ENCODE peak calls at places on chromosomes 4 and X, in five cellular contexts. One of them, this sample, is unnamed.

GRCh38 chrX:40097101-40097491 is 662 bp downstream of the BCOR start:
- DNase-seq in fibroblast of pulmonary artery: no peak
- DNase-seq in fibroblast of mammary gland: no peak
- DNase-seq in fibroblast of lung: no peak
- DNase-seq in HFF-Myc: no peak
- DNase-seq in this sample: no peak

GRCh38 chr4:3462321-3462789 is 751 bp upstream of the DOK7 start:
- DNase-seq in fibroblast of pulmonary artery: no peak
- DNase-seq in HFF-Myc: no peak
- DNase-seq in fibroblast of mammary gland: no peak
- DNase-seq in fibroblast of lung: no peak
- DNase-seq in this sample: no peak

GRCh38 chr4:16513876-16514275 is 287.6 kb upstream of the TAPT1 start:
- DNase-seq in fibroblast of pulmonary artery: no peak
- DNase-seq in fibroblast of lung: no peak
- DNase-seq in fibroblast of mammary gland: no peak
- DNase-seq in HFF-Myc: no peak
- DNase-seq in this sample: no peak

GRCh38 chr4:82513382-82513781 is 48.4 kb downstream of the TMEM150C start:
- DNase-seq in fibroblast of mammary gland: no peak
- DNase-seq in fibroblast of pulmonary artery: no peak
- DNase-seq in HFF-Myc: no peak
- DNase-seq in fibroblast of lung: no peak
- DNase-seq in this sample: no peak

GRCh38 chrX:13360146-13360545 is 40.3 kb upstream of the ATXN3L start:
- DNase-seq in fibroblast of pulmonary artery: no peak
- DNase-seq in fibroblast of mammary gland: no peak
- DNase-seq in HFF-Myc: no peak
- DNase-seq in fibroblast of lung: no peak
- DNase-seq in this sample: no peak

GRCh38 chr4:174873931-174874330 is 44.2 kb upstream of the ADAM29 start:
- DNase-seq in HFF-Myc: no peak
- DNase-seq in fibroblast of lung: no peak
- DNase-seq in fibroblast of pulmonary artery: no peak
- DNase-seq in fibroblast of mammary gland: peak; percentile 4
- DNase-seq in this sample: peak; percentile 20

GRCh38 chrX:152821145-152821765 is 9.3 kb downstream of the CETN2 start:
- DNase-seq in fibroblast of lung: peak; percentile 25
- DNase-seq in HFF-Myc: no peak
- DNase-seq in fibroblast of mammary gland: peak; percentile 38
- DNase-seq in fibroblast of pulmonary artery: peak; percentile 51
- DNase-seq in this sample: no peak

GRCh38 chr4:145177906-145178538 is 2.4 kb downstream of the OTUD4 start:
- DNase-seq in fibroblast of pulmonary artery: peak; percentile 47
- DNase-seq in HFF-Myc: no peak
- DNase-seq in fibroblast of mammary gland: peak; percentile 51
- DNase-seq in fibroblast of lung: peak; percentile 34
- DNase-seq in this sample: peak; percentile 43

GRCh38 chr4:168515222-168516011 is 18.6 kb downstream of the PALLD start:
- DNase-seq in fibroblast of mammary gland: no peak
- DNase-seq in HFF-Myc: no peak
- DNase-seq in fibroblast of pulmonary artery: peak; percentile 33
- DNase-seq in fibroblast of lung: no peak
- DNase-seq in this sample: no peak

GRCh38 chr4:96120206-96120605 is 280.3 kb downstream of the PDHA2 start:
- DNase-seq in fibroblast of pulmonary artery: peak; percentile 41
- DNase-seq in HFF-Myc: no peak
- DNase-seq in fibroblast of lung: no peak
- DNase-seq in fibroblast of mammary gland: peak; percentile 4
- DNase-seq in this sample: no peak

GRCh38 chr4:29734785-29735184 is 985.4 kb upstream of the PCDH7 start:
- DNase-seq in HFF-Myc: no peak
- DNase-seq in fibroblast of mammary gland: no peak
- DNase-seq in fibroblast of lung: no peak
- DNase-seq in fibroblast of pulmonary artery: no peak
- DNase-seq in this sample: no peak

GRCh38 chrX:2283111-2283847 is 217.5 kb downstream of the DHRSX start:
- DNase-seq in HFF-Myc: no peak
- DNase-seq in fibroblast of pulmonary artery: no peak
- DNase-seq in fibroblast of lung: no peak
- DNase-seq in fibroblast of mammary gland: peak; percentile 9
- DNase-seq in this sample: peak; percentile 64

GRCh38 chr4:2049811-2050210 is 9.3 kb upstream of the NAT8L start:
- DNase-seq in HFF-Myc: no peak
- DNase-seq in fibroblast of lung: no peak
- DNase-seq in fibroblast of mammary gland: no peak
- DNase-seq in fibroblast of pulmonary artery: no peak
- DNase-seq in this sample: no peak

GRCh38 chr4:187063251-187063650 is 339.6 kb upstream of the FAT1 start:
- DNase-seq in fibroblast of pulmonary artery: no peak
- DNase-seq in HFF-Myc: no peak
- DNase-seq in fibroblast of lung: no peak
- DNase-seq in fibroblast of mammary gland: no peak
- DNase-seq in this sample: no peak

GRCh38 chr4:103634236-103634635 is 85.5 kb downstream of the TACR3 start:
- DNase-seq in fibroblast of lung: no peak
- DNase-seq in fibroblast of mammary gland: peak; percentile 2
- DNase-seq in fibroblast of pulmonary artery: no peak
- DNase-seq in HFF-Myc: no peak
- DNase-seq in this sample: no peak

GRCh38 chrX:327660-328126 is 9.1 kb upstream of the GTPBP6 start:
- DNase-seq in HFF-Myc: no peak
- DNase-seq in fibroblast of pulmonary artery: no peak
- DNase-seq in fibroblast of mammary gland: no peak
- DNase-seq in fibroblast of lung: no peak
- DNase-seq in this sample: no peak

GRCh38 chrX:40513012-40513411 is 67.8 kb upstream of the ATP6AP2 start:
- DNase-seq in fibroblast of mammary gland: no peak
- DNase-seq in HFF-Myc: no peak
- DNase-seq in fibroblast of lung: no peak
- DNase-seq in fibroblast of pulmonary artery: no peak
- DNase-seq in this sample: no peak

GRCh38 chr4:80225628-80226027 is 28.3 kb downstream of the PRDM8 start:
- DNase-seq in fibroblast of lung: no peak
- DNase-seq in fibroblast of pulmonary artery: no peak
- DNase-seq in HFF-Myc: no peak
- DNase-seq in fibroblast of mammary gland: peak; percentile 61
- DNase-seq in this sample: no peak

GRCh38 chrX:133880032-133880443 is 105.4 kb downstream of the GPC3 start:
- DNase-seq in HFF-Myc: no peak
- DNase-seq in fibroblast of lung: no peak
- DNase-seq in fibroblast of mammary gland: no peak
- DNase-seq in fibroblast of pulmonary artery: no peak
- DNase-seq in this sample: no peak

GRCh38 chr4:140112576-140112975 is 41.4 kb downstream of the MAML3 start:
- DNase-seq in fibroblast of lung: no peak
- DNase-seq in HFF-Myc: peak; percentile 62
- DNase-seq in fibroblast of mammary gland: peak; percentile 57
- DNase-seq in fibroblast of pulmonary artery: no peak
- DNase-seq in this sample: no peak

GRCh38 chrX:133849676-133850075 is 135.7 kb downstream of the GPC3 start:
- DNase-seq in fibroblast of lung: peak; percentile 6
- DNase-seq in fibroblast of mammary gland: peak; percentile 22
- DNase-seq in HFF-Myc: no peak
- DNase-seq in fibroblast of pulmonary artery: no peak
- DNase-seq in this sample: no peak

GRCh38 chr4:152094851-152095700 is 334.3 kb upstream of the GATB start:
- DNase-seq in fibroblast of lung: peak; percentile 30
- DNase-seq in fibroblast of mammary gland: peak; percentile 56
- DNase-seq in fibroblast of pulmonary artery: peak; percentile 25
- DNase-seq in HFF-Myc: no peak
- DNase-seq in this sample: peak; percentile 80

GRCh38 chrX:94058728-94059382 is 384.8 kb downstream of the FAM133A start:
- DNase-seq in fibroblast of lung: no peak
- DNase-seq in fibroblast of mammary gland: peak; percentile 8
- DNase-seq in HFF-Myc: no peak
- DNase-seq in fibroblast of pulmonary artery: peak; percentile 0
- DNase-seq in this sample: no peak

GRCh38 chr4:110231869-110232268 is 33.5 kb upstream of the ELOVL6 start:
- DNase-seq in fibroblast of pulmonary artery: no peak
- DNase-seq in fibroblast of mammary gland: no peak
- DNase-seq in HFF-Myc: no peak
- DNase-seq in fibroblast of lung: no peak
- DNase-seq in this sample: no peak

GRCh38 chr4:74456849-74457395 is 12.0 kb downstream of the AREG start:
- DNase-seq in fibroblast of pulmonary artery: peak; percentile 56
- DNase-seq in fibroblast of mammary gland: no peak
- DNase-seq in HFF-Myc: no peak
- DNase-seq in fibroblast of lung: no peak
- DNase-seq in this sample: no peak

GRCh38 chr4:148056879-148057278 is 325.0 kb downstream of the ARHGAP10 start:
- DNase-seq in fibroblast of mammary gland: peak; percentile 80
- DNase-seq in fibroblast of lung: peak; percentile 49
- DNase-seq in fibroblast of pulmonary artery: peak; percentile 61
- DNase-seq in HFF-Myc: peak; percentile 19
- DNase-seq in this sample: peak; percentile 75

GRCh38 chr4:40214038-40214437 is 17.2 kb downstream of the RHOH start:
- DNase-seq in fibroblast of lung: no peak
- DNase-seq in fibroblast of pulmonary artery: no peak
- DNase-seq in fibroblast of mammary gland: no peak
- DNase-seq in HFF-Myc: no peak
- DNase-seq in this sample: no peak

GRCh38 chrX:116009871-116010710 is 160.5 kb upstream of the AGTR2 start:
- DNase-seq in HFF-Myc: no peak
- DNase-seq in fibroblast of pulmonary artery: no peak
- DNase-seq in fibroblast of lung: no peak
- DNase-seq in fibroblast of mammary gland: no peak
- DNase-seq in this sample: no peak

GRCh38 chr4:2071912-2072867 is 13.1 kb downstream of the NAT8L start:
- DNase-seq in fibroblast of mammary gland: no peak
- DNase-seq in fibroblast of lung: no peak
- DNase-seq in HFF-Myc: no peak
- DNase-seq in fibroblast of pulmonary artery: no peak
- DNase-seq in this sample: no peak

GRCh38 chr4:121814756-121815155 is 8.9 kb downstream of the CCNA2 start:
- DNase-seq in HFF-Myc: no peak
- DNase-seq in fibroblast of mammary gland: no peak
- DNase-seq in fibroblast of pulmonary artery: no peak
- DNase-seq in fibroblast of lung: no peak
- DNase-seq in this sample: no peak

GRCh38 chrX:135382260-135382659 is 39.5 kb upstream of the SMIM10L2A start:
- DNase-seq in fibroblast of lung: no peak
- DNase-seq in fibroblast of pulmonary artery: peak; percentile 61
- DNase-seq in fibroblast of mammary gland: no peak
- DNase-seq in HFF-Myc: no peak
- DNase-seq in this sample: no peak

GRCh38 chr4:40301592-40301991 is 33.5 kb upstream of the CHRNA9 start:
- DNase-seq in fibroblast of pulmonary artery: no peak
- DNase-seq in fibroblast of mammary gland: no peak
- DNase-seq in HFF-Myc: no peak
- DNase-seq in fibroblast of lung: no peak
- DNase-seq in this sample: no peak

GRCh38 chr4:94528792-94529451 is 77.2 kb downstream of the PDLIM5 start:
- DNase-seq in HFF-Myc: no peak
- DNase-seq in fibroblast of lung: no peak
- DNase-seq in fibroblast of pulmonary artery: no peak
- DNase-seq in fibroblast of mammary gland: no peak
- DNase-seq in this sample: no peak
- H3K4me3 ChIP-seq in HFF-Myc: no peak overlapping the region
- H3K4me3 ChIP-seq in fibroblast of lung: no peak overlapping the region
- H3K4me3 ChIP-seq in fibroblast of pulmonary artery: no peak overlapping the region
- H3K4me3 ChIP-seq in fibroblast of mammary gland: no peak overlapping the region
- H3K4me3 ChIP-seq in this sample: no peak overlapping the region

GRCh38 chr4:114512595-114513295 is 85.9 kb upstream of the UGT8 start:
- DNase-seq in HFF-Myc: no peak
- DNase-seq in fibroblast of lung: no peak
- DNase-seq in fibroblast of mammary gland: no peak
- DNase-seq in fibroblast of pulmonary artery: no peak
- DNase-seq in this sample: no peak

DNA sequence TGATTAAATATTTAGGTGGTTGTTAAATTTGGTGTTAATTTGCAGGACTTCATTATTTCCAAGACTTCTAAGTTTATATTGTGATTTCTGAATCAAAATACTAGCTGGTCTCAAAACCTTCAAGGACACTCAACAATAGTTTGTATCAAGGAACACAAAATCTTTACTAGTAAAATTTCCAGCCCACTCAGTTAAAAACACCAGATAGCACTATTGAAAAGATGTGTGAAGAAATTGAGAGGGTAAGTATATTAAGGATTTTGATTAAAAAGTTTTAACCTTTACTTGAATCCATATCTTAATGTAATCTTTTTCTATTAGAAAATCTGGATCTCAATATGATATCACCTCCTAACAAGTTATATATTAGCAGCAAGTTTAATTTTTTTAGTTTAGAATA is 89.3 kb upstream of the UGT8 start:
- DNase-seq in fibroblast of mammary gland: no peak
- DNase-seq in HFF-Myc: no peak
- DNase-seq in fibroblast of pulmonary artery: no peak
- DNase-seq in fibroblast of lung: no peak
- DNase-seq in this sample: no peak
- TF ChIP-seq CTCF in fibroblast of mammary gland: no peak
- TF ChIP-seq CTCF in HFF-Myc: no peak
- TF ChIP-seq CTCF in fibroblast of pulmonary artery: no peak
- TF ChIP-seq CTCF in fibroblast of lung: no peak
- TF ChIP-seq CTCF in this sample: no peak

GRCh38 chr4:7394681-7395451 is 39.9 kb downstream of the PSAPL1 start:
- DNase-seq in HFF-Myc: no peak
- DNase-seq in fibroblast of lung: no peak
- DNase-seq in fibroblast of pulmonary artery: no peak
- DNase-seq in fibroblast of mammary gland: no peak
- DNase-seq in this sample: no peak
- H3K4me3 ChIP-seq in HFF-Myc: no peak overlapping the region
- H3K4me3 ChIP-seq in fibroblast of lung: no peak overlapping the region
- H3K4me3 ChIP-seq in fibroblast of pulmonary artery: no peak overlapping the region
- H3K4me3 ChIP-seq in fibroblast of mammary gland: no peak overlapping the region
- H3K4me3 ChIP-seq in this sample: no peak overlapping the region

GRCh38 chr4:146343199-146343598 is 128.9 kb downstream of the REELD1 start:
- DNase-seq in HFF-Myc: no peak
- DNase-seq in fibroblast of pulmonary artery: no peak
- DNase-seq in fibroblast of mammary gland: no peak
- DNase-seq in fibroblast of lung: no peak
- DNase-seq in this sample: no peak

GRCh38 chr4:146338512-146338911 is 124.2 kb downstream of the REELD1 start:
- DNase-seq in fibroblast of pulmonary artery: peak; percentile 47
- DNase-seq in HFF-Myc: no peak
- DNase-seq in fibroblast of lung: peak; percentile 26
- DNase-seq in fibroblast of mammary gland: peak; percentile 23
- DNase-seq in this sample: no peak

GRCh38 chr4:146343776-146344175 is 129.4 kb downstream of the REELD1 start:
- DNase-seq in fibroblast of pulmonary artery: no peak
- DNase-seq in HFF-Myc: no peak
- DNase-seq in fibroblast of lung: no peak
- DNase-seq in fibroblast of mammary gland: no peak
- DNase-seq in this sample: no peak

GRCh38 chr4:146342600-146343192 is 128.4 kb downstream of the REELD1 start:
- DNase-seq in fibroblast of mammary gland: peak; percentile 59
- DNase-seq in fibroblast of pulmonary artery: peak; percentile 72
- DNase-seq in fibroblast of lung: peak; percentile 71
- DNase-seq in HFF-Myc: no peak
- DNase-seq in this sample: peak; percentile 63

DNA sequence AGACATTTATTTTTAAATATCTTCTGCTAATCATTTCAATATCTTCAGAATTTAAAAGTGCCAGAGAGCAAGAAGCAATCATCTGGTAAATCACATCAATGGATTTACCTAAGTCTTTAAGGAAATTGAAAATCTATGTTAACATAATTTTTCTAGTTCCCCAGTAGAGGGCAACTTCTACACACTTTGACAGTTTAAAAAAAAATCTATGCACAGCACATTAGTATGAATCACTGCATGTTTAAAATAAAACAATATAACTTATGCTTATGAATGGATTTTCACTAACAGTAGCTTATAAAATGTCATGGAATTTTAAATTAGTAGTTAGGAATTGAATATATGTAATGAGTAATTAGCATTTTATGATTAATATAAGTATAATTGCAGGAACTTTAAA is 126.5 kb downstream of the REELD1 start:
- DNase-seq in fibroblast of lung: peak; percentile 59
- DNase-seq in HFF-Myc: no peak
- DNase-seq in fibroblast of pulmonary artery: peak; percentile 47
- DNase-seq in fibroblast of mammary gland: peak; percentile 47
- DNase-seq in this sample: peak; percentile 56
- TF ChIP-seq CTCF in fibroblast of lung: peak; percentile 9
- TF ChIP-seq CTCF in HFF-Myc: peak; percentile 19
- TF ChIP-seq CTCF in fibroblast of pulmonary artery: peak; percentile 56
- TF ChIP-seq CTCF in fibroblast of mammary gland: peak; percentile 55
- TF ChIP-seq CTCF in this sample: peak; percentile 40

This sample was measured in astrocyte of the spinal cord.